ENCODE peak calls at places on chromosomes 16 and 17, in seven cellular contexts. S is testis, T is upper lobe of left lung, L is gastrocnemius medialis, W is tibial nerve, Q is esophagus muscularis mucosa, M is heart left ventricle. J is an unnamed sample.

GRCh38 chr16:27475561-27475960 is 73.6 kb downstream of the IL21R start:
- DNase-seq in M (no peak), T (no peak), L (no peak), Q (no peak), W (no peak), S (no peak), J (no peak)

GRCh38 chr16:53913920-53914319 is 210.0 kb downstream of the FTO start:
- DNase-seq in T (no peak), W (no peak), Q (no peak), L (no peak), M (no peak), S (peak), J (no peak)

GRCh38 chr17:8001976-8002645 is at the start of gene GUCY2D:
- DNase-seq in Q (no peak), S (no peak), L (no peak), W (no peak), T (no peak), M (no peak), J (no peak)

GRCh38 chr17:27602721-27603445 is 28.1 kb upstream of the LGALS9 start:
- DNase-seq in L (peak), T (no peak), W (peak), Q (peak), S (peak), M (peak), J (peak)

GRCh38 chr16:1037934-1038257 is 34.7 kb upstream of the SSTR5 start:
- DNase-seq in M (no peak), T (no peak), W (no peak), S (no peak), L (no peak), Q (no peak), J (no peak)

GRCh38 chr16:67926181-67926742 is 5.4 kb downstream of the CTRL start:
- DNase-seq in W (peak), Q (no peak), S (no peak), T (no peak), L (no peak), M (no peak), J (no peak)

GRCh38 chr17:56806949-56807348 is 26.8 kb downstream of the C17orf67 start:
- DNase-seq in W (no peak), S (no peak), T (no peak), L (no peak), Q (no peak), M (no peak), J (no peak)

GRCh38 chr17:56085576-56086267 is 67.6 kb upstream of the ANKFN1 start:
- DNase-seq in Q (no peak), L (no peak), S (no peak), W (no peak), T (no peak), M (no peak), J (no peak)

GRCh38 chr16:6600167-6600566 is 732.5 kb upstream of the RBFOX1 start:
- DNase-seq in T (no peak), W (no peak), S (no peak), L (no peak), Q (no peak), M (no peak), J (no peak)

GRCh38 chr16:83937922-83938875 is 14.8 kb upstream of the OSGIN1 start:
- DNase-seq in M (no peak), L (no peak), W (no peak), T (no peak), S (no peak), Q (no peak), J (no peak)

GRCh38 chr16:50304467-50305440 is 38.4 kb downstream of the ADCY7 start:
- DNase-seq in S (no peak), Q (no peak), M (no peak), T (peak), L (no peak), W (no peak), J (peak)

GRCh38 chr16:73172621-73173312 is 124.8 kb upstream of the ZFHX3 start:
- DNase-seq in L (no peak), S (peak), T (no peak), M (peak), Q (no peak), W (peak), J (no peak)

GRCh38 chr16:11794991-11795886 is 1.8 kb downstream of the ZC3H7A start:
- DNase-seq in L (no peak), T (no peak), M (no peak), W (no peak), Q (no peak), S (no peak), J (no peak)

GRCh38 chr16:70331588-70332358 is 14.9 kb upstream of the DDX19A start:
- DNase-seq in W (no peak), M (no peak), T (no peak), Q (no peak), S (peak), L (peak), J (no peak)

GRCh38 chr17:27524594-27524993 is 68.3 kb downstream of the KSR1 start:
- DNase-seq in T (no peak), S (no peak), W (no peak), M (no peak), Q (no peak), L (no peak), J (no peak)

GRCh38 chr17:5438716-5439445 is at the start of gene C1QBP:
- DNase-seq in W (peak), L (peak), Q (peak), S (peak), T (peak), M (peak), J (peak)
- TF ChIP-seq POLR2A in W (peak), L (peak), Q (peak), S (no peak), T (peak), M (no peak), J (peak)

GRCh38 chr17:44170499-44171201 is at the start of gene ASB16:
- DNase-seq in T (no peak), M (peak), L (peak), W (no peak), Q (no peak), S (peak), J (no peak)
- TF ChIP-seq POLR2A in T (no peak), M (no peak), L (peak), W (no peak), Q (no peak), S (no peak), J (no peak)

GRCh38 chr16:3256876-3257465 is 538 bp upstream of the MEFV start:
- DNase-seq in S (no peak), L (no peak), Q (no peak), W (no peak), T (no peak), M (no peak), J (no peak)

GRCh38 chr16:3256146-3256875 is at the start of gene MEFV:
- DNase-seq in L (peak), S (no peak), M (no peak), T (peak), W (no peak), Q (no peak), J (no peak)

GRCh38 chr16:3262517-3262916 is 6.1 kb upstream of the MEFV start:
- DNase-seq in M (no peak), T (no peak), W (no peak), S (no peak), L (no peak), Q (no peak), J (no peak)

GRCh38 chr16:3259829-3260228 is 3.4 kb upstream of the MEFV start:
- DNase-seq in T (no peak), S (no peak), M (no peak), L (no peak), Q (no peak), W (no peak), J (no peak)

DNA sequence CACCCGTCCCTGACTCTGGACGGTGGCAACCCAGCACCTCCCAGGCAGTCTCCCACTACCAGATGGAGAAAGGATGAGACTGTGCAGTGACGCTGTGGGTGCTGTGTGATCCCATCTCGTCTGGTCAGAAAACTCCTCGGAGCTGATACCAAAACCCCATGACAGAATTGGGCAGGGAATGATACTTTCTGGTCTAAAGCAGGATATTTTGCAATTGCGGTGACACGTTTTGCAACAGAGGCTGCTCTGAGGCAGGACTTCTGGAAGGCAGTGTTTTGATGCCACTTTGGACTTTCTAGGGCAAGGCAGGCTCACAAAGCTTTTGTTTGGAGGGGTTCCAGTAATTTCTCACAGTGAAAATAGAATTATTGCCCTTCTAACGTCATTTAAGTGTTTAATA is 2.7 kb upstream of the MEFV start:
- DNase-seq in Q (no peak), M (peak), S (peak), L (peak), W (no peak), T (no peak), J (no peak)
- TF ChIP-seq POLR2A in Q (no peak), M (no peak), S (no peak), L (no peak), W (no peak), T (no peak), J (no peak)

DNA sequence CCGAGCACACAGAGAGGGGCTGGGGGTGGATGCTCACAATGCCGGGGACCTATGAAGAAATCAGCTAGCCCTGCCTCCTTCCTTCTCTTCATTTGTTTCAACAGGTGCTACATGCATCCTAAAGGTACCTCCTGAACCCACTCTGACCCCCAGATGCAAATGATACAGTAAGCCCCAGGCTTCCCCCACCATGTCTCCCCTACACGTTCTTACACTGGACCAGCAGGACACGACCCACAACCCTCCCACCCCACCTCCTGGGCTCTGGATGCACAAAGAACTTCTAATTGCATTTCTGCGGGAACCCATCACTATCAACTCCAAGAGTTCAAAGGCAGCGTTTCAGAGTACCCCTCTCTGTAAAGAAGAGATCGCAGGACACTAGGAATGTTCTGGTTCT is 2.1 kb downstream of the XYLT1 start:
- DNase-seq in M (no peak), S (no peak), Q (no peak), W (no peak), L (no peak), T (no peak), J (no peak)
- TF ChIP-seq POLR2A in M (no peak), S (no peak), Q (no peak), W (no peak), L (no peak), T (no peak), J (no peak)

GRCh38 chr17:4966844-4967538 is 626 bp downstream of the SPAG7 start:
- DNase-seq in L (peak), Q (peak), T (peak), W (peak), S (peak), M (peak), J (peak)
- TF ChIP-seq POLR2A in L (peak), Q (peak), T (peak), W (no peak), S (no peak), M (no peak), J (no peak)

DNA sequence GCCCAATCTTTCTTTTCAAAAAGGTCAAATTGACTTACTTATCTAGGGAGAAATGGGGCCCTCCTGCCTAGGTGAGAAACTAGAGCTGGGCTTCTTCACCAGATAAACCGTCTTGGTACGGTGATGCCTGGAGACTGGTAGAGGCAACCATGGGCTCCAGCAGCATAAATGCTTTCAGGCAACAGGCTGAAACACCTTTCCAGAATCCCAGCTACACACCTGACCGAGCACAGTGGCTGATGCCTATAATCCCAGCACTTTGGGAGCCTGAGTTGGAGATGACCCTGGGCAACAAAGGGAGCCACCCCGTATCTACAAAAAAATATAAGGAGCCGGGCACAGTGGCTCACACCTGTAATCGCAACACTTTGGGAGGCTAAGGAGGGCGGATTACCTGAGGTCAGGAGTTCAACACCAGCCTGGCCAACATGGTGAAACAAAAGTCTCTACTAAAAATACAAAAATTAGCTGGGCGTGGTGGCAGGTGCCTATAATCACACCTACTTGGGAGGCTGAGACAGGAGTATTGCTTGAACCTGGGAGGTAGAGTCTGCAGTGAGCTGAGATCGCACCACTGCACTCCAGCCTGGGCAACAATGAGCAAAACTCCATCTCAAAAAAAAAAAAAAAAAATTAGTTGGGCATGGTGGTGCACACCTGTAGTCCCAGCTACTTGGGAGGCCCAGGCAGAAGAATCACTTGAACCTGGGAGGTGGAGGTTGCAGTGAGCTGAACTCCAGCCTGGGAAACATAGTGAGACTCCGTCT is 8.0 kb downstream of the TRAF4 start:
- DNase-seq in S (no peak), M (no peak), W (no peak), T (no peak), Q (no peak), L (no peak), J (no peak)
- TF ChIP-seq POLR2A in S (no peak), M (no peak), W (no peak), T (no peak), Q (no peak), L (no peak), J (no peak)

GRCh38 chr17:32629563-32630190 is 142.9 kb downstream of the CDK5R1 start:
- DNase-seq in Q (no peak), W (no peak), T (no peak), M (no peak), L (no peak), S (no peak), J (no peak)
- TF ChIP-seq POLR2A in Q (no peak), W (no peak), T (no peak), M (no peak), L (no peak), S (no peak), J (no peak)

DNA sequence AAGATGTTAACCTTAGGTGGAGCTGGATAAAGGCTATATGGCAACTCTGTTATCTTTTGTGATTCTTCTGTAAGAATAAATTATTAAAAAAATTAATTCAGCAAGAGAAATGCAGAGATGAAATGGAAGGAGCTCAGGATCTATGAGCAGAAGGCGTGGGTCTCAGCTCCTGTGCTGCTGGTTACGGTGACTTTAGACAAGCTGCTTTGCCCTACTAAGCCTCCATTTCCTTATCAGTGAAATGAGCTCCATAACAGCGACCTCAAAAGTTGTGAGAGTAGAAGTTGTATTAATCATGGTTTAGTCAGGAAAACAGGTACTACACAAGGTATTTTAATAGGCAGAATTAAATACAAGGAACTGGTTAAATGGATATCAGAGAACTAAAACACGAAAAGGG is 48.2 kb upstream of the FOXJ1 start:
- DNase-seq in T (no peak), M (no peak), Q (no peak), L (no peak), S (no peak), W (no peak), J (no peak)
- TF ChIP-seq POLR2A in T (no peak), M (no peak), Q (no peak), L (no peak), S (no peak), W (no peak), J (no peak)

GRCh38 chr17:60247836-60248461 is 98.2 kb downstream of the CA4 start:
- DNase-seq in W (no peak), L (no peak), S (no peak), T (no peak), Q (no peak), M (no peak), J (no peak)
- TF ChIP-seq POLR2A in W (no peak), L (no peak), S (no peak), T (no peak), Q (no peak), M (no peak), J (no peak)